ENCODE peak calls at places on chromosomes 6 and 20, in four cellular contexts. H is endothelial cell, I is lung, D is epithelial cell of proximal tubule. M is an unnamed sample.

GRCh38 chr20:8187740-8188139 is 55.7 kb downstream of the PLCB1 start:
- DNase-seq in H (no peak), I (no peak), D (no peak), M (no peak)

GRCh38 chr6:27157461-27158315 is 89.8 kb upstream of the PRSS16 start:
- DNase-seq in H (peak; percentile 60), I (peak; percentile 48), D (no peak), M (no peak)

GRCh38 chr6:13367396-13367795 is 39.1 kb upstream of the TBC1D7 start:
- DNase-seq in H (no peak), I (no peak), D (no peak), M (no peak)

GRCh38 chr20:61295726-61296628 is 43.9 kb downstream of the CDH4 start:
- DNase-seq in H (no peak), I (no peak), D (no peak), M (no peak)

GRCh38 chr20:36491901-36492617 is 49.3 kb upstream of the MYL9 start:
- DNase-seq in H (peak; percentile 28), I (no peak), D (no peak), M (no peak)

GRCh38 chr6:47700051-47700450 is 1.7 kb downstream of the ADGRF4 start:
- DNase-seq in H (no peak), I (no peak), D (peak; percentile 56), M (no peak)

GRCh38 chr6:36911946-36912555 is 26.3 kb downstream of the C6orf89 start:
- DNase-seq in H (peak; percentile 55), I (no peak), D (no peak), M (no peak)

GRCh38 chr6:88480822-88481221 is 314.7 kb upstream of the CNR1 start:
- DNase-seq in H (no peak), I (no peak), D (no peak), M (no peak)

GRCh38 chr20:19757487-19757972 is 528 bp upstream of the RIN2 start:
- DNase-seq in H (peak; percentile 81), I (peak; percentile 77), D (no peak), M (peak; percentile 88)

GRCh38 chr20:46715292-46715756 is 5.9 kb downstream of the SLC2A10 start:
- DNase-seq in H (peak; percentile 30), I (no peak), D (peak; percentile 32), M (no peak)

GRCh38 chr6:61809004-61809595 is 476.9 kb downstream of the KHDRBS2 start:
- DNase-seq in H (peak; percentile 15), I (no peak), D (peak; percentile 0), M (no peak)

GRCh38 chr20:11080776-11081406 is 407.1 kb upstream of the JAG1 start:
- DNase-seq in H (no peak), I (no peak), D (no peak), M (no peak)

M was measured in right atrium auricular region.